ENCODE peak calls at places on chromosomes 1 and 21, in five cellular contexts. One of them, this sample, is unnamed.

GRCh38 chr1:207007352-207008033 is 25.1 kb downstream of the C1orf116 start:
- DNase-seq in breast epithelium: no peak
- DNase-seq in activated T-helper 9 cell treated with anti-CD3 and anti-CD28 coated beads, Interleukin-2, amount 50 U/mL, for 16 hours: no peak
- DNase-seq in activated naive CD4-positive, alpha-beta T cell: no peak
- DNase-seq in ovary: no peak
- DNase-seq in this sample: peak

GRCh38 chr1:32612189-32612881 is 38.0 kb downstream of the ZBTB8OS start:
- DNase-seq in ovary: peak
- DNase-seq in activated T-helper 9 cell treated with anti-CD3 and anti-CD28 coated beads, Interleukin-2, amount 50 U/mL, for 16 hours: peak
- DNase-seq in activated naive CD4-positive, alpha-beta T cell: no peak
- DNase-seq in breast epithelium: peak
- DNase-seq in this sample: peak

GRCh38 chr1:92376345-92376744 is 77.5 kb downstream of the RPAP2 start:
- DNase-seq in activated T-helper 9 cell treated with anti-CD3 and anti-CD28 coated beads, Interleukin-2, amount 50 U/mL, for 16 hours: no peak
- DNase-seq in breast epithelium: no peak
- DNase-seq in ovary: no peak
- DNase-seq in activated naive CD4-positive, alpha-beta T cell: no peak
- DNase-seq in this sample: no peak

GRCh38 chr21:40685121-40685630 is 161.8 kb downstream of the DSCAM start:
- DNase-seq in activated naive CD4-positive, alpha-beta T cell: no peak
- DNase-seq in breast epithelium: no peak
- DNase-seq in ovary: no peak
- DNase-seq in activated T-helper 9 cell treated with anti-CD3 and anti-CD28 coated beads, Interleukin-2, amount 50 U/mL, for 16 hours: no peak
- DNase-seq in this sample: peak

GRCh38 chr21:14545906-14546480 is at the start of gene SAMSN1:
- DNase-seq in breast epithelium: no peak
- DNase-seq in ovary: no peak
- DNase-seq in activated T-helper 9 cell treated with anti-CD3 and anti-CD28 coated beads, Interleukin-2, amount 50 U/mL, for 16 hours: peak
- DNase-seq in activated naive CD4-positive, alpha-beta T cell: peak
- DNase-seq in this sample: peak

GRCh38 chr1:99217599-99217998 is 46.7 kb upstream of the PLPPR4 start:
- DNase-seq in activated T-helper 9 cell treated with anti-CD3 and anti-CD28 coated beads, Interleukin-2, amount 50 U/mL, for 16 hours: no peak
- DNase-seq in breast epithelium: no peak
- DNase-seq in ovary: no peak
- DNase-seq in activated naive CD4-positive, alpha-beta T cell: no peak
- DNase-seq in this sample: no peak

GRCh38 chr1:91098299-91098901 is 76.6 kb upstream of the ZNF644 start:
- DNase-seq in activated T-helper 9 cell treated with anti-CD3 and anti-CD28 coated beads, Interleukin-2, amount 50 U/mL, for 16 hours: no peak
- DNase-seq in breast epithelium: no peak
- DNase-seq in activated naive CD4-positive, alpha-beta T cell: no peak
- DNase-seq in ovary: no peak
- DNase-seq in this sample: no peak

GRCh38 chr1:29639156-29639736 is 402.9 kb downstream of the PTPRU start:
- DNase-seq in ovary: no peak
- DNase-seq in breast epithelium: no peak
- DNase-seq in activated naive CD4-positive, alpha-beta T cell: no peak
- DNase-seq in activated T-helper 9 cell treated with anti-CD3 and anti-CD28 coated beads, Interleukin-2, amount 50 U/mL, for 16 hours: no peak
- DNase-seq in this sample: no peak

GRCh38 chr1:229139320-229139719 is 131.6 kb upstream of the RAB4A start:
- DNase-seq in activated naive CD4-positive, alpha-beta T cell: no peak
- DNase-seq in activated T-helper 9 cell treated with anti-CD3 and anti-CD28 coated beads, Interleukin-2, amount 50 U/mL, for 16 hours: no peak
- DNase-seq in ovary: no peak
- DNase-seq in breast epithelium: no peak
- DNase-seq in this sample: no peak

GRCh38 chr1:32104127-32104526 is 3.7 kb upstream of the KPNA6 start:
- DNase-seq in activated T-helper 9 cell treated with anti-CD3 and anti-CD28 coated beads, Interleukin-2, amount 50 U/mL, for 16 hours: no peak
- DNase-seq in breast epithelium: no peak
- DNase-seq in ovary: no peak
- DNase-seq in activated naive CD4-positive, alpha-beta T cell: no peak
- DNase-seq in this sample: no peak

GRCh38 chr1:66637146-66637545 is 103.2 kb downstream of the SGIP1 start:
- DNase-seq in ovary: no peak
- DNase-seq in breast epithelium: no peak
- DNase-seq in activated T-helper 9 cell treated with anti-CD3 and anti-CD28 coated beads, Interleukin-2, amount 50 U/mL, for 16 hours: no peak
- DNase-seq in activated naive CD4-positive, alpha-beta T cell: no peak
- DNase-seq in this sample: no peak

GRCh38 chr1:3511306-3511705 is 56.8 kb downstream of the ARHGEF16 start:
- DNase-seq in activated T-helper 9 cell treated with anti-CD3 and anti-CD28 coated beads, Interleukin-2, amount 50 U/mL, for 16 hours: no peak
- DNase-seq in breast epithelium: no peak
- DNase-seq in ovary: no peak
- DNase-seq in activated naive CD4-positive, alpha-beta T cell: no peak
- DNase-seq in this sample: no peak

GRCh38 chr1:22976461-22977243 is 4.0 kb upstream of the LACTBL1 start:
- DNase-seq in breast epithelium: no peak
- DNase-seq in ovary: no peak
- DNase-seq in activated T-helper 9 cell treated with anti-CD3 and anti-CD28 coated beads, Interleukin-2, amount 50 U/mL, for 16 hours: no peak
- DNase-seq in activated naive CD4-positive, alpha-beta T cell: no peak
- DNase-seq in this sample: peak

GRCh38 chr1:27522148-27522859 is 32.3 kb upstream of the WASF2 start:
- DNase-seq in activated naive CD4-positive, alpha-beta T cell: no peak
- DNase-seq in breast epithelium: no peak
- DNase-seq in ovary: no peak
- DNase-seq in activated T-helper 9 cell treated with anti-CD3 and anti-CD28 coated beads, Interleukin-2, amount 50 U/mL, for 16 hours: peak
- DNase-seq in this sample: no peak

GRCh38 chr1:212062832-212063438 is 27.4 kb downstream of the DTL start:
- DNase-seq in activated T-helper 9 cell treated with anti-CD3 and anti-CD28 coated beads, Interleukin-2, amount 50 U/mL, for 16 hours: no peak
- DNase-seq in activated naive CD4-positive, alpha-beta T cell: no peak
- DNase-seq in breast epithelium: no peak
- DNase-seq in ovary: no peak
- DNase-seq in this sample: no peak

GRCh38 chr1:177135250-177135649 is 29.3 kb downstream of the ASTN1 start:
- DNase-seq in ovary: no peak
- DNase-seq in activated naive CD4-positive, alpha-beta T cell: no peak
- DNase-seq in activated T-helper 9 cell treated with anti-CD3 and anti-CD28 coated beads, Interleukin-2, amount 50 U/mL, for 16 hours: no peak
- DNase-seq in breast epithelium: no peak
- DNase-seq in this sample: no peak

GRCh38 chr21:15592957-15593356 is 136.8 kb upstream of the USP25 start:
- DNase-seq in activated T-helper 9 cell treated with anti-CD3 and anti-CD28 coated beads, Interleukin-2, amount 50 U/mL, for 16 hours: no peak
- DNase-seq in breast epithelium: no peak
- DNase-seq in ovary: no peak
- DNase-seq in activated naive CD4-positive, alpha-beta T cell: no peak
- DNase-seq in this sample: no peak

GRCh38 chr1:201636581-201636980 is 97.7 kb downstream of the NAV1 start:
- DNase-seq in activated naive CD4-positive, alpha-beta T cell: no peak
- DNase-seq in breast epithelium: no peak
- DNase-seq in ovary: no peak
- DNase-seq in activated T-helper 9 cell treated with anti-CD3 and anti-CD28 coated beads, Interleukin-2, amount 50 U/mL, for 16 hours: no peak
- DNase-seq in this sample: no peak

GRCh38 chr1:56446531-56447098 is 132.7 kb downstream of the PLPP3 start:
- DNase-seq in activated T-helper 9 cell treated with anti-CD3 and anti-CD28 coated beads, Interleukin-2, amount 50 U/mL, for 16 hours: no peak
- DNase-seq in breast epithelium: no peak
- DNase-seq in ovary: no peak
- DNase-seq in activated naive CD4-positive, alpha-beta T cell: no peak
- DNase-seq in this sample: peak

GRCh38 chr1:225250432-225250831 is 177.4 kb downstream of the LBR start:
- DNase-seq in breast epithelium: no peak
- DNase-seq in ovary: no peak
- DNase-seq in activated T-helper 9 cell treated with anti-CD3 and anti-CD28 coated beads, Interleukin-2, amount 50 U/mL, for 16 hours: no peak
- DNase-seq in activated naive CD4-positive, alpha-beta T cell: no peak
- DNase-seq in this sample: no peak

GRCh38 chr21:42220138-42220701 is 1.3 kb downstream of the ABCG1 start:
- DNase-seq in activated T-helper 9 cell treated with anti-CD3 and anti-CD28 coated beads, Interleukin-2, amount 50 U/mL, for 16 hours: no peak
- DNase-seq in activated naive CD4-positive, alpha-beta T cell: peak
- DNase-seq in ovary: peak
- DNase-seq in breast epithelium: no peak
- DNase-seq in this sample: peak

GRCh38 chr1:20511518-20512428 is 3.8 kb upstream of the MUL1 start:
- DNase-seq in activated naive CD4-positive, alpha-beta T cell: no peak
- DNase-seq in breast epithelium: no peak
- DNase-seq in activated T-helper 9 cell treated with anti-CD3 and anti-CD28 coated beads, Interleukin-2, amount 50 U/mL, for 16 hours: no peak
- DNase-seq in ovary: no peak
- DNase-seq in this sample: no peak

GRCh38 chr1:209398330-209398991 is 185.1 kb upstream of the CAMK1G start:
- DNase-seq in ovary: no peak
- DNase-seq in activated naive CD4-positive, alpha-beta T cell: no peak
- DNase-seq in breast epithelium: no peak
- DNase-seq in activated T-helper 9 cell treated with anti-CD3 and anti-CD28 coated beads, Interleukin-2, amount 50 U/mL, for 16 hours: no peak
- DNase-seq in this sample: no peak

GRCh38 chr1:186155594-186155993 is 219.5 kb downstream of the TPR start:
- DNase-seq in activated naive CD4-positive, alpha-beta T cell: no peak
- DNase-seq in activated T-helper 9 cell treated with anti-CD3 and anti-CD28 coated beads, Interleukin-2, amount 50 U/mL, for 16 hours: no peak
- DNase-seq in breast epithelium: no peak
- DNase-seq in ovary: no peak
- DNase-seq in this sample: peak

GRCh38 chr21:25850126-25850831 is 115.5 kb downstream of the GABPA start:
- DNase-seq in activated naive CD4-positive, alpha-beta T cell: no peak
- DNase-seq in breast epithelium: no peak
- DNase-seq in activated T-helper 9 cell treated with anti-CD3 and anti-CD28 coated beads, Interleukin-2, amount 50 U/mL, for 16 hours: no peak
- DNase-seq in ovary: no peak
- DNase-seq in this sample: no peak

GRCh38 chr1:117284408-117285215 is 73.9 kb upstream of the VTCN1 start:
- DNase-seq in activated T-helper 9 cell treated with anti-CD3 and anti-CD28 coated beads, Interleukin-2, amount 50 U/mL, for 16 hours: no peak
- DNase-seq in activated naive CD4-positive, alpha-beta T cell: no peak
- DNase-seq in ovary: no peak
- DNase-seq in breast epithelium: no peak
- DNase-seq in this sample: no peak

GRCh38 chr1:166884040-166884642 is 8.1 kb upstream of the TADA1 start:
- DNase-seq in breast epithelium: peak
- DNase-seq in ovary: no peak
- DNase-seq in activated T-helper 9 cell treated with anti-CD3 and anti-CD28 coated beads, Interleukin-2, amount 50 U/mL, for 16 hours: no peak
- DNase-seq in activated naive CD4-positive, alpha-beta T cell: no peak
- DNase-seq in this sample: peak

GRCh38 chr1:42214447-42214871 is 49.9 kb upstream of the GUCA2A start:
- DNase-seq in ovary: no peak
- DNase-seq in activated naive CD4-positive, alpha-beta T cell: no peak
- DNase-seq in breast epithelium: no peak
- DNase-seq in activated T-helper 9 cell treated with anti-CD3 and anti-CD28 coated beads, Interleukin-2, amount 50 U/mL, for 16 hours: no peak
- DNase-seq in this sample: no peak

GRCh38 chr1:43565600-43566360 is 35.1 kb downstream of the PTPRF start:
- DNase-seq in activated naive CD4-positive, alpha-beta T cell: no peak
- DNase-seq in activated T-helper 9 cell treated with anti-CD3 and anti-CD28 coated beads, Interleukin-2, amount 50 U/mL, for 16 hours: no peak
- DNase-seq in breast epithelium: no peak
- DNase-seq in ovary: peak
- DNase-seq in this sample: peak

GRCh38 chr1:232166942-232167341 is 463.0 kb downstream of the SIPA1L2 start:
- DNase-seq in activated naive CD4-positive, alpha-beta T cell: no peak
- DNase-seq in ovary: no peak
- DNase-seq in activated T-helper 9 cell treated with anti-CD3 and anti-CD28 coated beads, Interleukin-2, amount 50 U/mL, for 16 hours: no peak
- DNase-seq in breast epithelium: no peak
- DNase-seq in this sample: no peak

GRCh38 chr1:42146916-42147320 is 6.3 kb upstream of the GUCA2B start:
- DNase-seq in breast epithelium: peak
- DNase-seq in activated T-helper 9 cell treated with anti-CD3 and anti-CD28 coated beads, Interleukin-2, amount 50 U/mL, for 16 hours: peak
- DNase-seq in ovary: peak
- DNase-seq in activated naive CD4-positive, alpha-beta T cell: peak
- DNase-seq in this sample: peak

GRCh38 chr1:13583592-13583963 is at the start of gene PDPN:
- DNase-seq in activated T-helper 9 cell treated with anti-CD3 and anti-CD28 coated beads, Interleukin-2, amount 50 U/mL, for 16 hours: no peak
- DNase-seq in activated naive CD4-positive, alpha-beta T cell: no peak
- DNase-seq in ovary: peak
- DNase-seq in breast epithelium: no peak
- DNase-seq in this sample: peak

This sample was measured in testis.